ENCODE peak calls at places on chromosomes 13 and 19, in four cellular contexts. L is ascending aorta, C is GM23248, N is skeletal muscle cell. K is an unnamed sample.

GRCh38 chr13:30477346-30478235 is 11.9 kb upstream of the HMGB1 start:
- DNase-seq in N (no peak), C (no peak), L (no peak), K (no peak)

GRCh38 chr13:113995051-113995601 is 21.2 kb upstream of the C13orf46 start:
- DNase-seq in L (no peak), C (no peak), N (no peak), K (peak)

GRCh38 chr19:4624301-4624700 is 15.0 kb upstream of the TNFAIP8L1 start:
- DNase-seq in C (no peak), L (no peak), N (no peak), K (no peak)

GRCh38 chr13:78060966-78061365 is 142.3 kb upstream of the EDNRB start:
- DNase-seq in C (no peak), N (no peak), L (no peak), K (no peak)

GRCh38 chr19:57362419-57362818 is 932 bp upstream of the TRAPPC2B start:
- DNase-seq in C (no peak), L (no peak), N (no peak), K (no peak)

GRCh38 chr13:25253702-25254101 is 33.6 kb downstream of the MTMR6 start:
- DNase-seq in N (no peak), C (peak), L (no peak), K (no peak)

GRCh38 chr19:48492925-48493717 is 18.5 kb downstream of the LMTK3 start:
- DNase-seq in C (peak), L (peak), N (peak), K (peak)

GRCh38 chr19:7933828-7934725 is 8.1 kb upstream of the CTXN1 start:
- DNase-seq in N (no peak), L (no peak), C (no peak), K (no peak)

GRCh38 chr13:52344108-52344507 is 61.9 kb downstream of the THSD1 start:
- DNase-seq in N (no peak), C (peak), L (no peak), K (no peak)
- H3K4me3 ChIP-seq in N (no peak), C (peak), L (no peak), K (no peak)

GRCh38 chr13:49996951-49997895 is at the start of gene TRIM13:
- DNase-seq in N (peak), C (peak), L (peak), K (peak)

GRCh38 chr13:50001287-50001686 is 4.4 kb downstream of the TRIM13 start:
- DNase-seq in C (no peak), L (no peak), N (no peak), K (no peak)

GRCh38 chr13:49997935-49998334 is 1.1 kb downstream of the TRIM13 start:
- DNase-seq in C (peak), L (no peak), N (no peak), K (no peak)

GRCh38 chr13:49996166-49996915 is 501 bp upstream of the TRIM13 start:
- DNase-seq in C (peak), N (peak), L (peak), K (peak)

GRCh38 chr13:49998714-49999624 is 2.1 kb downstream of the TRIM13 start:
- DNase-seq in N (no peak), L (no peak), C (no peak), K (no peak)
- H3K4me3 ChIP-seq in N (no peak), L (peak), C (peak), K (peak)

GRCh38 chr19:33080761-33081681 is at the start of gene GPATCH1:
- DNase-seq in C (peak), L (peak), N (peak), K (peak)
- H3K4me3 ChIP-seq in C (peak), L (peak), N (peak), K (peak)

GRCh38 chr13:39859898-39860297 is 204.4 kb downstream of the COG6 start:
- DNase-seq in L (no peak), C (no peak), N (no peak), K (no peak)
- H3K4me3 ChIP-seq in L (no peak), C (no peak), N (no peak), K (no peak)

DNA sequence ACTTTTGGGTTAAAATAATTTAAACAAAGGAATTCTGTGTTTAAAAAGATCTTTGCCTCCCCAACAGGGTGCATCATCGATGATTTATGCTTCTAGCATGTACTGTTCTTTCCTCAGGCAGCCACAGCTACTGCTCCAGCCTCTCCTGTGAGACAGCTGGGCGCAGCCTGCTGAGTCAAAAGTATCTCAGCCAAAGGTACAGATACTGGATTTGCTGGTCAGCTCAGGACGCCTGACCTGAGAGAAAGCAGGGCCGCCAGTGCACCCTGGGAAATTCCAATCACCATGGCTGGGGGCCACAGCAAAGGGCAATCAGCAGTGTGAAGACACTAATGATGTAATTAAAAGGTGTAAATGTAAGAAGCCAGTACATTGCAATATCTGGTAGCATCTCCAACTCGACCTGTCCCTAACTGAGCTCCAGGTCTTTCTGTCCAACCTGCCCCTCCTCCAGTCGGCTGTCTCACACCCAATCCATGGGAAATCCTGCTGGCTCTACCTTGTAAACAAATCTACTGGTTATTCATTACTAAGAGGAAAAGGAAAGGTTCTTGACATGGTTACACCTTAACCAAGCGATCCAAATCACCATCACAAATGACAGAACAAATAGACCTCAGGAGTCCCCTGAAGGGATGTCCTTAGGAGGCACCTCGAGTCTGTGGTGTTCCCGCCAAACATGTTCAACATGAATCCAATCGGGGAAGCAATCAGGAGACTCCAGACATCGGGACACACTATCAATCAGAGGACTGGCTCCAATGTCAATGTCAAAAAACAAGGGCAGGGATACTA is 7.3 kb downstream of the OPA3 start:
- DNase-seq in C (peak), N (peak), L (no peak), K (no peak)
- H3K4me3 ChIP-seq in C (peak), N (no peak), L (no peak), K (no peak)

GRCh38 chr19:14167594-14168138 is 31.3 kb upstream of the ASF1B start:
- DNase-seq in N (no peak), C (no peak), L (no peak), K (no peak)

GRCh38 chr19:14166448-14166847 is 30.1 kb upstream of the ASF1B start:
- DNase-seq in N (no peak), C (no peak), L (no peak), K (no peak)

GRCh38 chr19:14164724-14165493 is 28.5 kb upstream of the ASF1B start:
- DNase-seq in N (no peak), L (no peak), C (no peak), K (no peak)

GRCh38 chr19:14167013-14167593 is 30.7 kb upstream of the ASF1B start:
- DNase-seq in N (no peak), C (no peak), L (no peak), K (no peak)

DNA sequence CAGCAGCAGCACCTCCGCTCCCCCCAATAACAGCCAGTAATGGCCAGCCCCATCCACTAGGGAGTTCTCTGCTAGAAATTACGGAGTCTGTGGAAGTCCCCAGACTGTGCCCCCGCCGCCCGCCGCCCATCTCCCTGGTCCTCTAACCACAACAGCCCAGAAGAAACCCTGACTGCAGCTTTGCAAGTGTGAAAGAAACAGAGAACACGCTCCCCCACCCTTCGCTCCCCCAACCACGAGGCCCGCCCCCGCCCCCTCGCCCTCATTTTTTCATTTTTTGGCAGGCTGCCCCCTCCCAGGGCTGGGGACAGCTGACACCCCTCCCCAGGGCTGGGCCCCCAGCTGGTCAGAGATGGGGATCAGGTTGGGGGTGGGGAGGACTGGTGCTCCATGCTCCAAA is 29.6 kb upstream of the ASF1B start:
- DNase-seq in C (no peak), L (no peak), N (no peak), K (no peak)
- H3K4me3 ChIP-seq in C (no peak), L (no peak), N (no peak), K (no peak)

GRCh38 chr13:37067874-37068273 is 8.4 kb upstream of the SUPT20H start:
- DNase-seq in N (no peak), C (no peak), L (no peak), K (no peak)
- H3K4me3 ChIP-seq in N (no peak), C (no peak), L (no peak), K (no peak)

GRCh38 chr13:41370736-41371135 is 59.7 kb downstream of the NAA16 start:
- DNase-seq in L (no peak), N (no peak), C (no peak), K (no peak)
- H3K4me3 ChIP-seq in L (no peak), N (no peak), C (no peak), K (no peak)